ENCODE peak calls at places on chromosomes 4 and X, in eight cellular contexts. One of them, this sample, is unnamed.

GRCh38 chr4:187826725-187827124 is 168.8 kb upstream of the ZFP42 start:
- DNase-seq in fibroblast of the aortic adventitia: no peak
- DNase-seq in RWPE1: no peak
- DNase-seq in A549: no peak
- DNase-seq in GM10248: no peak
- DNase-seq in transverse colon: no peak
- DNase-seq in activated CD8-positive, alpha-beta T cell treated with anti-CD3 and anti-CD28 coated beads for 36 hours: no peak
- DNase-seq in PC-3: peak
- DNase-seq in this sample: no peak

GRCh38 chr4:184163813-184164212 is 53.9 kb downstream of the ENPP6 start:
- DNase-seq in fibroblast of the aortic adventitia: peak
- DNase-seq in RWPE1: peak
- DNase-seq in A549: peak
- DNase-seq in GM10248: no peak
- DNase-seq in transverse colon: peak
- DNase-seq in activated CD8-positive, alpha-beta T cell treated with anti-CD3 and anti-CD28 coated beads for 36 hours: peak
- DNase-seq in PC-3: peak
- DNase-seq in this sample: no peak

GRCh38 chr4:151517896-151518295 is 108.9 kb downstream of the FHIP1A start:
- DNase-seq in fibroblast of the aortic adventitia: no peak
- DNase-seq in RWPE1: no peak
- DNase-seq in A549: no peak
- DNase-seq in GM10248: no peak
- DNase-seq in transverse colon: no peak
- DNase-seq in activated CD8-positive, alpha-beta T cell treated with anti-CD3 and anti-CD28 coated beads for 36 hours: no peak
- DNase-seq in PC-3: no peak
- DNase-seq in this sample: no peak

GRCh38 chr4:123856689-123857545 is 460.3 kb downstream of the SPRY1 start:
- DNase-seq in fibroblast of the aortic adventitia: peak
- DNase-seq in RWPE1: no peak
- DNase-seq in A549: peak
- DNase-seq in GM10248: no peak
- DNase-seq in transverse colon: peak
- DNase-seq in activated CD8-positive, alpha-beta T cell treated with anti-CD3 and anti-CD28 coated beads for 36 hours: no peak
- DNase-seq in PC-3: peak
- DNase-seq in this sample: no peak

GRCh38 chr4:30912098-30912719 is 192.0 kb downstream of the PCDH7 start:
- DNase-seq in fibroblast of the aortic adventitia: peak
- DNase-seq in RWPE1: no peak
- DNase-seq in A549: no peak
- DNase-seq in GM10248: no peak
- DNase-seq in transverse colon: no peak
- DNase-seq in activated CD8-positive, alpha-beta T cell treated with anti-CD3 and anti-CD28 coated beads for 36 hours: no peak
- DNase-seq in PC-3: peak
- DNase-seq in this sample: no peak

GRCh38 chrX:111490683-111491082 is 20.8 kb upstream of the SERTM2 start:
- DNase-seq in fibroblast of the aortic adventitia: no peak
- DNase-seq in RWPE1: no peak
- DNase-seq in A549: no peak
- DNase-seq in GM10248: no peak
- DNase-seq in transverse colon: no peak
- DNase-seq in activated CD8-positive, alpha-beta T cell treated with anti-CD3 and anti-CD28 coated beads for 36 hours: no peak
- DNase-seq in PC-3: no peak
- DNase-seq in this sample: no peak

GRCh38 chrX:104183685-104184084 is 17.4 kb downstream of the FAM199X start:
- DNase-seq in fibroblast of the aortic adventitia: no peak
- DNase-seq in RWPE1: no peak
- DNase-seq in A549: no peak
- DNase-seq in GM10248: no peak
- DNase-seq in transverse colon: no peak
- DNase-seq in activated CD8-positive, alpha-beta T cell treated with anti-CD3 and anti-CD28 coated beads for 36 hours: no peak
- DNase-seq in PC-3: no peak
- DNase-seq in this sample: no peak

GRCh38 chr4:82614868-82615449 is 53.2 kb upstream of the TMEM150C start:
- DNase-seq in fibroblast of the aortic adventitia: peak
- DNase-seq in RWPE1: no peak
- DNase-seq in A549: no peak
- DNase-seq in GM10248: no peak
- DNase-seq in transverse colon: no peak
- DNase-seq in activated CD8-positive, alpha-beta T cell treated with anti-CD3 and anti-CD28 coated beads for 36 hours: no peak
- DNase-seq in PC-3: peak
- DNase-seq in this sample: no peak

GRCh38 chr4:107855723-107856122 is 31.0 kb downstream of the SGMS2 start:
- DNase-seq in fibroblast of the aortic adventitia: no peak
- DNase-seq in RWPE1: no peak
- DNase-seq in A549: no peak
- DNase-seq in GM10248: no peak
- DNase-seq in transverse colon: no peak
- DNase-seq in activated CD8-positive, alpha-beta T cell treated with anti-CD3 and anti-CD28 coated beads for 36 hours: no peak
- DNase-seq in PC-3: no peak
- DNase-seq in this sample: no peak

GRCh38 chrX:2342878-2343277 is 157.9 kb downstream of the DHRSX start:
- DNase-seq in fibroblast of the aortic adventitia: peak
- DNase-seq in RWPE1: no peak
- DNase-seq in A549: no peak
- DNase-seq in GM10248: no peak
- DNase-seq in transverse colon: no peak
- DNase-seq in activated CD8-positive, alpha-beta T cell treated with anti-CD3 and anti-CD28 coated beads for 36 hours: no peak
- DNase-seq in PC-3: no peak
- DNase-seq in this sample: no peak

GRCh38 chr4:5460106-5460801 is 248.1 kb downstream of the EVC2 start:
- DNase-seq in fibroblast of the aortic adventitia: peak
- DNase-seq in RWPE1: peak
- DNase-seq in A549: peak
- DNase-seq in GM10248: peak
- DNase-seq in transverse colon: no peak
- DNase-seq in activated CD8-positive, alpha-beta T cell treated with anti-CD3 and anti-CD28 coated beads for 36 hours: peak
- DNase-seq in PC-3: peak
- DNase-seq in this sample: peak

GRCh38 chr4:3700223-3700622 is 66.0 kb upstream of the ADRA2C start:
- DNase-seq in fibroblast of the aortic adventitia: no peak
- DNase-seq in RWPE1: no peak
- DNase-seq in A549: no peak
- DNase-seq in GM10248: no peak
- DNase-seq in transverse colon: no peak
- DNase-seq in activated CD8-positive, alpha-beta T cell treated with anti-CD3 and anti-CD28 coated beads for 36 hours: no peak
- DNase-seq in PC-3: no peak
- DNase-seq in this sample: no peak

DNA sequence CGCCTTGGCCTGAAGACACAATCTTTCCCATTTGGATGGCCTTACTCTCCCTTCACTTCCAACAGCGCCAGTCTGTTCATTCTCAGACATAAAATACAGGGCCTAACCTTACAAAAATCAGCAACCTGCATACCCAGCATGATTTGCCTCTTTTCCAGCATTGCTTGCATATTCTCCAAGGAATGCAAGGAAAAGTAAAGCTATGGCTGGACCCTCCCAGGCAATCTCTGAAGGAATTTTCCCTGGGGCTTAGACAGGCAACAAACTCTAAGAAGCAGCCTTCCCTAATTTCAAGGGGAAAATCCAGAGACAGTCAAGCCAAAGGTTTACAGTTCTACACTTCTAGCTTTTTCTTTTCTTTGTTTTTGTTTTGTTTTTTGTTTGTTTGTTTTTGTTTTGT is 3.6 kb downstream of the DCTD start:
- DNase-seq in fibroblast of the aortic adventitia: no peak
- DNase-seq in RWPE1: no peak
- DNase-seq in A549: no peak
- DNase-seq in GM10248: no peak
- DNase-seq in transverse colon: no peak
- DNase-seq in activated CD8-positive, alpha-beta T cell treated with anti-CD3 and anti-CD28 coated beads for 36 hours: no peak
- DNase-seq in PC-3: no peak
- DNase-seq in this sample: no peak
- TF ChIP-seq CTCF in fibroblast of the aortic adventitia: no peak
- TF ChIP-seq CTCF in RWPE1: no peak
- TF ChIP-seq CTCF in A549: no peak
- TF ChIP-seq CTCF in GM10248: no peak
- TF ChIP-seq CTCF in transverse colon: no peak
- TF ChIP-seq CTCF in activated CD8-positive, alpha-beta T cell treated with anti-CD3 and anti-CD28 coated beads for 36 hours: no peak
- TF ChIP-seq CTCF in PC-3: no peak
- TF ChIP-seq CTCF in this sample: no peak

GRCh38 chrX:153689654-153690465 is 2.1 kb downstream of the SLC6A8 start:
- DNase-seq in fibroblast of the aortic adventitia: no peak
- DNase-seq in RWPE1: peak
- DNase-seq in A549: no peak
- DNase-seq in GM10248: no peak
- DNase-seq in transverse colon: no peak
- DNase-seq in activated CD8-positive, alpha-beta T cell treated with anti-CD3 and anti-CD28 coated beads for 36 hours: no peak
- DNase-seq in PC-3: peak
- DNase-seq in this sample: no peak
- TF ChIP-seq CTCF in fibroblast of the aortic adventitia: peak
- TF ChIP-seq CTCF in RWPE1: no peak
- TF ChIP-seq CTCF in A549: no peak
- TF ChIP-seq CTCF in GM10248: no peak
- TF ChIP-seq CTCF in transverse colon: no peak
- TF ChIP-seq CTCF in activated CD8-positive, alpha-beta T cell treated with anti-CD3 and anti-CD28 coated beads for 36 hours: no peak
- TF ChIP-seq CTCF in PC-3: peak
- TF ChIP-seq CTCF in this sample: no peak

GRCh38 chrX:128992107-128992971 is 531.0 kb downstream of the SMARCA1 start:
- DNase-seq in fibroblast of the aortic adventitia: no peak
- DNase-seq in RWPE1: no peak
- DNase-seq in A549: no peak
- DNase-seq in GM10248: no peak
- DNase-seq in transverse colon: no peak
- DNase-seq in activated CD8-positive, alpha-beta T cell treated with anti-CD3 and anti-CD28 coated beads for 36 hours: no peak
- DNase-seq in PC-3: no peak
- DNase-seq in this sample: no peak
- TF ChIP-seq CTCF in fibroblast of the aortic adventitia: no peak
- TF ChIP-seq CTCF in RWPE1: no peak
- TF ChIP-seq CTCF in A549: no peak
- TF ChIP-seq CTCF in GM10248: no peak
- TF ChIP-seq CTCF in transverse colon: no peak
- TF ChIP-seq CTCF in activated CD8-positive, alpha-beta T cell treated with anti-CD3 and anti-CD28 coated beads for 36 hours: no peak
- TF ChIP-seq CTCF in PC-3: no peak
- TF ChIP-seq CTCF in this sample: no peak

DNA sequence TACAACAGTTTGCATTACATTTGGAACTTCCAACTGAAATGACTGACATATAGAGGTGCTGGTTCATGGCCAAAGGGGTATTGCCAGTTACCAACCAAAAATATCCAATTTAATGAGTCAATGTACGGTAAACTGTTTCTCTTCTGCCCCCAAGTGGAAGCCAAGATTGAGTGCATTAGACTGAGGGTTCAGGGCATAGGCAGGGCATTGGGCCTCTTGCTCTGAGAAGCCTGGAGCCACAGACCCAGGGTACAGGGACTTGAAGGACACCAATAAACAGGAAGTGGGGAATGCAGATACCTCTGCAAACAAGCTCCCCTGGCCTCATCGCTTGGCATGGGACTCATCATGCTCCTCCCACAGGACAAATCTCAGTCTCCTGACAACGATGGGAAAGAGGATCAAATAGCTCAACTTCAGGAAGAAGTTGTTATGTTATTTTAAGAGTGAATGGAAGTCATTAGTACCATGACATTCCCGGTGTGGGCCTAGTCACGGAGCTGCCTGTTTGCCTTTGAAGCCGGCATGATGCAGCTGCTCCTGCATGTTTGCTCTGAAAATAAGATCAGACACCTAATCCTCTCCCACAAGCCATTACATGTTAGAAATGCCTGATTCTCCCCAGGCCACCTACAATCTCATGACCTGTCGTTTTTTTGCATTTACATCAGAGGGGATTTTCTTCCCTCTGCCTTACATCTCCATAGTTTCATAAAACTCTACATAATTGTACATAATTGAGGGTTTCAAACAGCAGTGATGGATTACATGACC is 224.2 kb downstream of the RCHY1 start:
- DNase-seq in fibroblast of the aortic adventitia: peak
- DNase-seq in RWPE1: no peak
- DNase-seq in A549: no peak
- DNase-seq in GM10248: peak
- DNase-seq in transverse colon: peak
- DNase-seq in activated CD8-positive, alpha-beta T cell treated with anti-CD3 and anti-CD28 coated beads for 36 hours: no peak
- DNase-seq in PC-3: peak
- DNase-seq in this sample: peak
- TF ChIP-seq CTCF in fibroblast of the aortic adventitia: peak
- TF ChIP-seq CTCF in RWPE1: no peak
- TF ChIP-seq CTCF in A549: no peak
- TF ChIP-seq CTCF in GM10248: peak
- TF ChIP-seq CTCF in transverse colon: peak
- TF ChIP-seq CTCF in activated CD8-positive, alpha-beta T cell treated with anti-CD3 and anti-CD28 coated beads for 36 hours: no peak
- TF ChIP-seq CTCF in PC-3: peak
- TF ChIP-seq CTCF in this sample: peak

GRCh38 chrX:103175944-103176753 is 38.8 kb upstream of the BEX4 start:
- DNase-seq in fibroblast of the aortic adventitia: peak
- DNase-seq in RWPE1: peak
- DNase-seq in A549: peak
- DNase-seq in GM10248: peak
- DNase-seq in transverse colon: peak
- DNase-seq in activated CD8-positive, alpha-beta T cell treated with anti-CD3 and anti-CD28 coated beads for 36 hours: peak
- DNase-seq in PC-3: peak
- DNase-seq in this sample: peak
- TF ChIP-seq CTCF in fibroblast of the aortic adventitia: peak
- TF ChIP-seq CTCF in RWPE1: peak
- TF ChIP-seq CTCF in A549: peak
- TF ChIP-seq CTCF in GM10248: peak
- TF ChIP-seq CTCF in transverse colon: peak
- TF ChIP-seq CTCF in activated CD8-positive, alpha-beta T cell treated with anti-CD3 and anti-CD28 coated beads for 36 hours: peak
- TF ChIP-seq CTCF in PC-3: peak
- TF ChIP-seq CTCF in this sample: peak

DNA sequence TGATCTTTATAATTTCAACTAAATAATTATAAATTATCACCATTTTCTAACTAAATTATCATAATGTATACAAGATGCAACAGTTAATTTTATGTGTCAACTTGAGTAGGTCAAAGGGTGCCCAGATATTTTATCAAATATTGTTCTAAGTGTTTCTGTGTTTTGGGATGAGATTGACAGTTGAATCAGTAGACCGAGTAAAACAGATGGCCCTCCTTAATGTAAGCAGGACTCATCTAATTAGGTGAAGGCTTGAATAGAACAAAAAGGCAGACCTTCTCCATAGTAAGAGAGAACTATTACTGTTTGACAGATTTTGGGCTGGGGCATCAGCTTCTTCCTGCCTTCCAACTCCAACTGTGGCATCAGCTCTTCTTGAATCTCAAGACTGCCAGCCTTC is 185.8 kb downstream of the TRAM1L1 start:
- DNase-seq in fibroblast of the aortic adventitia: no peak
- DNase-seq in RWPE1: no peak
- DNase-seq in A549: no peak
- DNase-seq in GM10248: no peak
- DNase-seq in transverse colon: no peak
- DNase-seq in activated CD8-positive, alpha-beta T cell treated with anti-CD3 and anti-CD28 coated beads for 36 hours: no peak
- DNase-seq in PC-3: no peak
- DNase-seq in this sample: no peak
- TF ChIP-seq CTCF in fibroblast of the aortic adventitia: no peak
- TF ChIP-seq CTCF in RWPE1: no peak
- TF ChIP-seq CTCF in A549: no peak
- TF ChIP-seq CTCF in GM10248: no peak
- TF ChIP-seq CTCF in transverse colon: no peak
- TF ChIP-seq CTCF in activated CD8-positive, alpha-beta T cell treated with anti-CD3 and anti-CD28 coated beads for 36 hours: no peak
- TF ChIP-seq CTCF in PC-3: no peak
- TF ChIP-seq CTCF in this sample: no peak

This sample was measured in GM13977.